ENCODE peak calls at places on chromosomes 2 and 18, in seven cellular contexts. F is uterus, H is HCT116, W is A549, S is body of pancreas, C is adrenal gland, D is heart left ventricle. R is an unnamed sample.

GRCh38 chr18:30999186-30999585 is 43.4 kb downstream of the DSC3 start:
- DNase-seq in S (no peak), D (no peak), C (no peak), W (no peak), F (no peak), H (no peak), R (no peak)

GRCh38 chr2:86703704-86704370 is 16.3 kb upstream of the RMND5A start:
- DNase-seq in C (peak; percentile 30), F (no peak), D (peak; percentile 56), W (peak; percentile 77), H (peak; percentile 83), S (peak; percentile 80), R (no peak)

GRCh38 chr2:20125616-20126015 is 74.2 kb upstream of the LAPTM4A start:
- DNase-seq in S (no peak), H (no peak), D (no peak), C (no peak), F (no peak), W (no peak), R (no peak)

GRCh38 chr2:219886615-219887014 is 259.2 kb downstream of the SLC4A3 start:
- DNase-seq in C (no peak), H (no peak), F (no peak), W (peak; percentile 21), D (no peak), S (no peak), R (no peak)

GRCh38 chr2:150060341-150060740 is 427.1 kb downstream of the RND3 start:
- DNase-seq in C (no peak), H (no peak), S (no peak), F (no peak), W (no peak), D (no peak), R (no peak)

GRCh38 chr2:108169982-108170625 is 69.7 kb upstream of the SULT1C3 start:
- DNase-seq in C (no peak), S (no peak), W (peak; percentile 31), F (no peak), D (no peak), H (no peak), R (no peak)

GRCh38 chr18:47265197-47265596 is 13.7 kb upstream of the SKOR2 start:
- DNase-seq in C (no peak), F (no peak), H (no peak), W (no peak), D (no peak), S (no peak), R (no peak)

GRCh38 chr2:148338544-148338943 is 306.0 kb upstream of the EPC2 start:
- DNase-seq in F (no peak), S (no peak), W (no peak), H (no peak), D (no peak), C (no peak), R (no peak)

GRCh38 chr18:2657788-2658458 is 2.4 kb downstream of the SMCHD1 start:
- DNase-seq in W (peak; percentile 37), F (no peak), H (peak; percentile 45), C (no peak), D (no peak), S (no peak), R (no peak)

GRCh38 chr2:172455121-172455515 is 27.7 kb downstream of the ITGA6 start:
- DNase-seq in S (peak; percentile 62), C (no peak), W (no peak), D (no peak), H (no peak), F (no peak), R (no peak)

GRCh38 chr18:653512-653911 is 3.9 kb upstream of the TYMS start:
- DNase-seq in H (no peak), F (no peak), S (no peak), D (no peak), C (no peak), W (no peak), R (no peak)

GRCh38 chr2:205013586-205013985 is 468.3 kb downstream of the PARD3B start:
- DNase-seq in D (no peak), C (no peak), W (no peak), S (no peak), H (no peak), F (no peak), R (no peak)

GRCh38 chr2:151204720-151205119 is 56.9 kb downstream of the RBM43 start:
- DNase-seq in D (no peak), W (no peak), H (no peak), C (no peak), F (no peak), S (no peak), R (no peak)

GRCh38 chr2:125471963-125472362 is 1184.0 kb upstream of the GYPC start:
- DNase-seq in S (peak; percentile 34), H (no peak), W (peak; percentile 47), C (no peak), D (no peak), F (no peak), R (no peak)

GRCh38 chr2:120761911-120762310 is 26.2 kb downstream of the GLI2 start:
- DNase-seq in F (no peak), H (no peak), D (peak; percentile 13), W (no peak), S (no peak), C (no peak), R (no peak)

GRCh38 chr18:70430501-70431173 is 141.8 kb downstream of the SOCS6 start:
- DNase-seq in W (no peak), H (no peak), D (no peak), S (no peak), F (no peak), C (no peak), R (no peak)

GRCh38 chr18:49609416-49610284 is 47.8 kb downstream of the LIPG start:
- DNase-seq in W (peak; percentile 2), F (no peak), H (peak; percentile 6), S (no peak), D (no peak), C (no peak), R (no peak)

GRCh38 chr2:220509921-220510320 is 882.5 kb downstream of the SLC4A3 start:
- DNase-seq in C (no peak), D (no peak), S (no peak), W (no peak), H (no peak), F (no peak), R (no peak)

GRCh38 chr2:169486487-169486886 is 7.2 kb downstream of the BBS5 start:
- DNase-seq in H (no peak), D (no peak), F (no peak), W (no peak), C (no peak), S (no peak), R (no peak)

GRCh38 chr18:37400832-37401231 is 164.8 kb downstream of the CELF4 start:
- DNase-seq in W (no peak), H (no peak), S (no peak), D (no peak), F (no peak), C (no peak), R (no peak)

GRCh38 chr18:63148449-63149199 is 170.9 kb downstream of the BCL2 start:
- DNase-seq in F (peak; percentile 76), H (no peak), S (peak; percentile 56), W (no peak), D (peak; percentile 50), C (no peak), R (peak; percentile 76)

GRCh38 chr2:36356990-36357505 is 1.5 kb downstream of the CRIM1 start:
- DNase-seq in D (peak; percentile 24), S (peak; percentile 11), F (peak; percentile 40), H (no peak), C (no peak), W (no peak), R (peak; percentile 26)

GRCh38 chr18:79949571-79950439 is 1.6 kb downstream of the SLC66A2 start:
- DNase-seq in F (no peak), D (peak; percentile 77), C (no peak), H (no peak), S (no peak), W (no peak), R (no peak)
- H3K4me3 ChIP-seq in F (peak overlapping the region; percentile 99), D (peak overlapping the region; percentile 95), C (peak overlapping the region; percentile 91), H (peak overlapping the region; percentile 63), S (peak overlapping the region; percentile 81), W (no peak overlapping the region), R (peak overlapping the region; percentile 81)

GRCh38 chr2:161303535-161304050 is 4.6 kb upstream of the PSMD14 start:
- DNase-seq in F (no peak), C (no peak), W (no peak), S (no peak), D (no peak), H (no peak), R (no peak)

GRCh38 chr2:161312996-161313395 is 4.8 kb downstream of the PSMD14 start:
- DNase-seq in F (no peak), S (no peak), H (no peak), D (no peak), C (no peak), W (peak; percentile 4), R (no peak)

GRCh38 chr2:161306919-161307318 is 1.3 kb upstream of the PSMD14 start:
- DNase-seq in D (no peak), W (no peak), H (no peak), S (no peak), C (no peak), F (no peak), R (no peak)

GRCh38 chr2:161307676-161308075 is 549 bp upstream of the PSMD14 start:
- DNase-seq in D (no peak), W (peak; percentile 3), C (no peak), F (no peak), S (no peak), H (no peak), R (no peak)

GRCh38 chr2:161308178-161308955 is at the start of gene PSMD14:
- DNase-seq in S (peak; percentile 95), D (peak; percentile 95), H (peak; percentile 92), C (peak; percentile 91), F (peak; percentile 89), W (peak; percentile 96), R (peak; percentile 94)
- TF ChIP-seq POLR2A in S (peak; percentile 58), D (peak; percentile 74), H (peak; percentile 78), C (peak; percentile 36), F (peak; percentile 43), W (peak; percentile 91), R (peak; percentile 72)

GRCh38 chr2:72813841-72814240 is 12.0 kb downstream of the EXOC6B start:
- DNase-seq in S (no peak), C (no peak), D (no peak), F (no peak), W (no peak), H (no peak), R (no peak)
- H3K4me3 ChIP-seq in S (no peak overlapping the region), C (no peak overlapping the region), D (no peak overlapping the region), F (no peak overlapping the region), W (no peak overlapping the region), H (no peak overlapping the region), R (no peak overlapping the region)

GRCh38 chr2:69149631-69150215 is 136.7 kb downstream of the ANTXR1 start:
- DNase-seq in S (no peak), D (peak; percentile 53), H (no peak), W (peak; percentile 27), F (peak; percentile 75), C (no peak), R (peak; percentile 68)
- TF ChIP-seq POLR2A in S (no peak), D (no peak), H (no peak), W (no peak), F (no peak), C (no peak), R (no peak)

R was measured in thyroid gland.